ENCODE peak calls at places on chromosomes 6 and 20, in eight cellular contexts. E is HepG2; U is lower leg skin; P is hepatocyte; Z is osteoblast; I is AG04449; M is adipocyte; B is effector memory CD4-positive, alpha-beta T cell. S is an unnamed sample.

GRCh38 chr6:133971861-133972260 is 18.8 kb downstream of the TBPL1 start:
- DNase-seq in I (no peak), P (no peak), Z (no peak), U (no peak), E (no peak), B (no peak), M (no peak), S (no peak)

GRCh38 chr6:15148356-15149058 is 97.4 kb upstream of the JARID2 start:
- DNase-seq in M (peak; percentile 72), B (no peak), P (peak; percentile 58), E (peak; percentile 74), U (no peak), Z (peak; percentile 82), I (peak; percentile 45), S (peak; percentile 8)

GRCh38 chr20:35369804-35370203 is 42.0 kb downstream of the UQCC1 start:
- DNase-seq in I (peak; percentile 53), U (no peak), E (peak; percentile 64), B (no peak), Z (no peak), M (no peak), P (no peak), S (no peak)

GRCh38 chr6:167565884-167566491 is 241.1 kb downstream of the TTLL2 start:
- DNase-seq in E (peak; percentile 27), Z (no peak), M (no peak), U (peak; percentile 31), I (no peak), B (no peak), P (peak; percentile 69), S (no peak)

GRCh38 chr6:121482004-121482693 is 46.7 kb downstream of the GJA1 start:
- DNase-seq in U (no peak), I (peak; percentile 34), E (no peak), M (peak; percentile 52), Z (peak; percentile 86), B (no peak), P (no peak), S (no peak)

GRCh38 chr6:167093922-167094432 is 28.9 kb upstream of the CCR6 start:
- DNase-seq in U (no peak), I (no peak), B (peak; percentile 73), P (no peak), E (no peak), M (no peak), Z (peak; percentile 43), S (peak; percentile 93)

GRCh38 chr6:16154904-16155303 is 26.0 kb downstream of the MYLIP start:
- DNase-seq in E (no peak), U (peak; percentile 39), M (peak; percentile 88), Z (peak; percentile 93), I (no peak), B (no peak), P (no peak), S (no peak)

GRCh38 chr6:129575378-129576118 is 134.4 kb downstream of the ARHGAP18 start:
- DNase-seq in B (no peak), Z (peak; percentile 22), M (peak; percentile 84), U (peak; percentile 21), E (peak; percentile 42), P (peak; percentile 65), I (peak; percentile 19), S (no peak)

GRCh38 chr20:49948178-49948577 is 12.0 kb downstream of the RNF114 start:
- DNase-seq in Z (no peak), M (no peak), B (no peak), I (no peak), U (no peak), E (no peak), P (no peak), S (no peak)

GRCh38 chr20:6420336-6420735 is 297.5 kb upstream of the FERMT1 start:
- DNase-seq in I (no peak), E (no peak), U (no peak), B (no peak), P (no peak), M (no peak), Z (no peak), S (no peak)

GRCh38 chr20:14777571-14777970 is 440.2 kb upstream of the FLRT3 start:
- DNase-seq in Z (no peak), P (no peak), M (peak; percentile 7), B (no peak), I (no peak), U (no peak), E (no peak), S (no peak)

GRCh38 chr20:42100137-42100704 is 482.0 kb upstream of the CHD6 start:
- DNase-seq in E (no peak), U (no peak), Z (no peak), B (no peak), M (no peak), P (peak; percentile 44), I (no peak), S (no peak)
- H3K4me3 ChIP-seq in E (no peak overlapping the region), U (no peak overlapping the region), Z (no peak overlapping the region), B (no peak overlapping the region), M (no peak overlapping the region), P (no peak overlapping the region), I (no peak overlapping the region), S (no peak overlapping the region)

DNA sequence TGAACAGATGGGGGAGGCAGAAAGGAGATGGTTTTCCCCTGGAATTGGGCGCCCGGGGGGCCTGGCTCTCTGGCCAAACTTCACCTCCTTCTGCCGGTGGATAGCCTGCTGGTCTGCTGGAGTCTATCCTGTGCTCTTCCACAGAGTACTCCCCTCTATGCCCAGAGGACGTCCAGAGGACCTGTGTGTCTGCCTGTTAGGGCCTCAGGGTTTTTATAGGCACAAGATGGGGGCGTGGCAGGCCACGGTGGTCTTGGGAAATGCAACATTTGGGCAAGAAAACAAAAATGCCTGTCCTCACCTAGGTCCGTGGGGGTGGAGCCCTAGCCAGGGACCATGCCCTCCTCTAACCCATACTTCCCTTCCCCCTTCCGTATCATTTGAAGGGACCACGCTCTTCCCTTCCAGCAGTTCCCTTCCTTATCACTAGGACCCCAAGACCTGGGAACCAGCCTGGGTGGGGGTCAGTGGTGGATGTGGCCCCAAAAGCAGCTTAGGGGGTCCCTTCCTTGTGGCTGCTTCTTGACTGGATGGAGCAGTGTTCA is 53.6 kb upstream of the ZNF337 start:
- DNase-seq in Z (peak; percentile 14), U (no peak), B (no peak), M (no peak), E (no peak), I (no peak), P (no peak), S (no peak)
- H3K4me3 ChIP-seq in Z (peak overlapping the region; percentile 65), U (no peak overlapping the region), B (peak overlapping the region; percentile 38), M (peak overlapping the region; percentile 76), E (peak overlapping the region; percentile 62), I (peak overlapping the region; percentile 50), P (no peak overlapping the region), S (peak overlapping the region; percentile 48)

DNA sequence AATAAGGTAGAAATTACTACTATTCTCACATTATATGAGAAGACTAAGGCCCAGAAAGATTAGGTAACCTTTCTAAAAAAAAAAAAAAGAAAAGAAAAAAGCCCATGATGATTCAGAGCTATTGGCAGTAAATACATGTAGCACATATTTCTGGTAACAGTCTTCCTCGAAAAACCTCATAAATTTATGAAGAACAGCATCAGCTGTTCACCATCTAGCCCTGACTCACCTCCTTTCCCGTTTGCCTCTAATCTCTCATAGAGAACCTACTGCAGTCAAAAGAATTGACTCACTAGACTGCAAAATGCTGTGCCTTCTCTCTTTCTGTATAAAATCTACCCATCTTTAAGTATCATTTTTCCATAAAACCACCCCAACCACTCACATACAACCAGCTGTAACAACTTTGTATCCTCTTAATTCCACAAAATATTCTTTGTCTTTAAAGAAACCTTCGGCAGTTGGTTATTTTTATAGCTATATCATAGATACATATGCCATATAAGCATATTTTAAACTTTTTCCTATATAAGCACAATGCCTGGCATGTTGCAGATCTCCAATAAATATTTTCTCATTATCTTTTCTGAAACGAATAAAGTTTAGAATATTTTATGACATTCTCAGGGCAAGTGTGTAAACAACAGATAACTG is 152.7 kb upstream of the ENPP5 start:
- DNase-seq in U (peak; percentile 15), Z (peak; percentile 88), E (no peak), P (peak; percentile 50), I (peak; percentile 49), B (no peak), M (peak; percentile 91), S (no peak)
- H3K4me3 ChIP-seq in U (no peak overlapping the region), Z (no peak overlapping the region), E (no peak overlapping the region), P (no peak overlapping the region), I (no peak overlapping the region), B (no peak overlapping the region), M (peak overlapping the region; percentile 70), S (no peak overlapping the region)

GRCh38 chr6:3749390-3749978 is 2.0 kb downstream of the PXDC1 start:
- DNase-seq in P (peak; percentile 85), B (no peak), E (no peak), Z (peak; percentile 73), U (peak; percentile 78), I (no peak), M (peak; percentile 13), S (no peak)
- H3K4me3 ChIP-seq in P (peak overlapping the region; percentile 95), B (no peak overlapping the region), E (peak overlapping the region; percentile 76), Z (peak overlapping the region; percentile 85), U (peak overlapping the region; percentile 87), I (peak overlapping the region; percentile 92), M (peak overlapping the region; percentile 91), S (no peak overlapping the region)

GRCh38 chr6:41429506-41430504 is 94.4 kb downstream of the NCR2 start:
- DNase-seq in U (no peak), Z (peak; percentile 87), E (no peak), B (no peak), P (no peak), I (no peak), M (no peak), S (no peak)

GRCh38 chr6:41427642-41428401 is 92.4 kb downstream of the NCR2 start:
- DNase-seq in U (no peak), P (peak; percentile 78), E (peak; percentile 65), Z (peak; percentile 81), B (no peak), I (no peak), M (peak; percentile 44), S (no peak)

GRCh38 chr6:41426888-41427641 is 91.7 kb downstream of the NCR2 start:
- DNase-seq in I (no peak), Z (peak; percentile 15), E (no peak), U (no peak), B (no peak), P (no peak), M (no peak), S (no peak)

GRCh38 chr6:41428995-41429417 is 93.6 kb downstream of the NCR2 start:
- DNase-seq in Z (peak; percentile 91), I (no peak), B (no peak), M (peak; percentile 34), E (no peak), P (peak; percentile 53), U (peak; percentile 61), S (no peak)

GRCh38 chr6:41428402-41428994 is 93.1 kb downstream of the NCR2 start:
- DNase-seq in B (no peak), U (no peak), M (no peak), I (no peak), Z (peak; percentile 59), E (no peak), P (peak; percentile 56), S (no peak)
- H3K4me3 ChIP-seq in B (no peak overlapping the region), U (no peak overlapping the region), M (no peak overlapping the region), I (peak overlapping the region; percentile 27), Z (peak overlapping the region; percentile 52), E (peak overlapping the region; percentile 56), P (peak overlapping the region; percentile 24), S (no peak overlapping the region)

GRCh38 chr6:130937942-130938604 is 110.9 kb downstream of the SMLR1 start:
- DNase-seq in B (no peak), E (peak; percentile 90), Z (no peak), P (no peak), I (no peak), U (no peak), M (peak; percentile 45), S (no peak)
- H3K4me3 ChIP-seq in B (no peak overlapping the region), E (no peak overlapping the region), Z (no peak overlapping the region), P (no peak overlapping the region), I (no peak overlapping the region), U (no peak overlapping the region), M (no peak overlapping the region), S (no peak overlapping the region)